ENCODE peak calls at places on chromosomes 6 and 20, in eight cellular contexts. U, Z, O, J, X, V, W and Q are unnamed samples.

GRCh38 chr6:27280064-27280539 is 32.0 kb downstream of the POM121L2 start:
- DNase-seq in W (no peak), X (no peak), U (peak), J (no peak), V (no peak), Z (peak), O (no peak), Q (no peak)

GRCh38 chr6:129314575-129314974 is 395.4 kb downstream of the ARHGAP18 start:
- DNase-seq in J (no peak), V (no peak), X (no peak), U (no peak), Z (no peak), O (no peak), W (no peak), Q (no peak)

GRCh38 chr6:81293896-81294295 is 458.6 kb downstream of the TENT5A start:
- DNase-seq in O (no peak), U (peak), X (no peak), Z (no peak), V (no peak), W (no peak), J (no peak), Q (no peak)

GRCh38 chr6:74991573-74992332 is 214.1 kb downstream of the COL12A1 start:
- DNase-seq in V (no peak), X (no peak), W (no peak), J (no peak), U (no peak), O (no peak), Z (peak), Q (no peak)

GRCh38 chr6:48206091-48206490 is 95.1 kb upstream of the PTCHD4 start:
- DNase-seq in Z (no peak), W (no peak), J (no peak), X (no peak), O (no peak), V (no peak), U (no peak), Q (no peak)

GRCh38 chr6:56087421-56087820 is 160.0 kb downstream of the COL21A1 start:
- DNase-seq in V (no peak), U (no peak), W (no peak), Z (no peak), O (no peak), X (no peak), J (no peak), Q (no peak)

GRCh38 chr6:162474722-162475121 is 252.8 kb downstream of the PRKN start:
- DNase-seq in J (no peak), U (no peak), Z (no peak), V (no peak), W (no peak), O (no peak), X (no peak), Q (no peak)

GRCh38 chr6:100446922-100447899 is 17.5 kb downstream of the SIM1 start:
- DNase-seq in O (no peak), Z (peak), X (no peak), U (no peak), V (no peak), J (no peak), W (no peak), Q (no peak)

GRCh38 chr6:131960371-131961133 is 9.4 kb upstream of the CCN2 start:
- DNase-seq in O (no peak), V (no peak), X (no peak), W (no peak), J (no peak), U (no peak), Z (no peak), Q (no peak)

GRCh38 chr6:27757307-27757706 is 154.9 kb downstream of the OR2B2 start:
- DNase-seq in U (no peak), J (peak), X (no peak), Z (peak), W (no peak), O (peak), V (peak), Q (no peak)

GRCh38 chr20:16392346-16392745 is 180.9 kb downstream of the KIF16B start:
- DNase-seq in Z (no peak), O (no peak), V (no peak), J (no peak), U (no peak), W (no peak), X (no peak), Q (no peak)

GRCh38 chr6:148534871-148535270 is 192.2 kb downstream of the SASH1 start:
- DNase-seq in J (no peak), W (no peak), O (no peak), V (no peak), U (no peak), X (no peak), Z (no peak), Q (no peak)

GRCh38 chr6:145732788-145733187 is 2.5 kb downstream of the EPM2A start:
- DNase-seq in W (no peak), J (no peak), Z (no peak), X (no peak), O (no peak), V (no peak), U (no peak), Q (peak)

GRCh38 chr20:20668639-20669038 is 43.8 kb downstream of the RALGAPA2 start:
- DNase-seq in Z (no peak), X (no peak), W (no peak), V (no peak), O (no peak), U (no peak), J (no peak), Q (no peak)

GRCh38 chr6:153108320-153108719 is 22.8 kb downstream of the RGS17 start:
- DNase-seq in J (no peak), U (no peak), W (no peak), O (no peak), V (no peak), X (no peak), Z (no peak), Q (no peak)

GRCh38 chr6:14417377-14417776 is 299.8 kb downstream of the CD83 start:
- DNase-seq in X (no peak), W (no peak), Z (no peak), J (no peak), V (no peak), O (no peak), U (no peak), Q (no peak)

GRCh38 chr20:3166338-3166912 is 6.8 kb upstream of the FASTKD5 start:
- DNase-seq in Z (no peak), V (no peak), X (peak), U (no peak), O (no peak), J (no peak), W (no peak), Q (no peak)

GRCh38 chr20:50223321-50223995 is 32.8 kb downstream of the CEBPB start:
- DNase-seq in U (no peak), X (no peak), W (no peak), Z (peak), O (no peak), J (no peak), V (no peak), Q (no peak)

GRCh38 chr20:51703446-51704287 is 64.5 kb downstream of the ATP9A start:
- DNase-seq in V (no peak), J (no peak), W (no peak), X (no peak), U (no peak), O (no peak), Z (no peak), Q (no peak)

GRCh38 chr6:62903263-62903662 is 308.0 kb upstream of the FKBP1C start:
- DNase-seq in J (no peak), W (no peak), U (no peak), V (no peak), O (no peak), Z (no peak), X (no peak), Q (no peak)

GRCh38 chr6:118719351-118720124 is 68.1 kb upstream of the CEP85L start:
- DNase-seq in X (no peak), W (no peak), Z (no peak), U (no peak), J (no peak), O (peak), V (no peak), Q (no peak)

GRCh38 chr6:13724174-13724573 is 12.5 kb upstream of the RANBP9 start:
- DNase-seq in J (no peak), X (no peak), O (no peak), V (no peak), Z (no peak), W (no peak), U (no peak), Q (no peak)

GRCh38 chr20:51467971-51468626 is 74.4 kb downstream of the NFATC2 start:
- DNase-seq in U (no peak), J (no peak), V (no peak), W (no peak), Z (no peak), X (no peak), O (no peak), Q (no peak)

GRCh38 chr6:148851683-148852556 is 105.1 kb downstream of the UST start:
- DNase-seq in J (peak), X (no peak), U (no peak), V (peak), O (no peak), Z (peak), W (no peak), Q (peak)

GRCh38 chr6:109695468-109695867 is 4.4 kb downstream of the FIG4 start:
- DNase-seq in W (no peak), O (no peak), U (no peak), V (no peak), X (no peak), Z (peak), J (no peak), Q (no peak)

GRCh38 chr6:146857180-146857959 is 258.6 kb downstream of the ADGB start:
- DNase-seq in U (peak), Z (peak), O (peak), J (peak), V (peak), X (peak), W (peak), Q (peak)
- H3K4me3 ChIP-seq in U (peak), Z (peak), O (peak), J (no peak), V (peak), X (no peak), W (no peak), Q (peak)

GRCh38 chr6:39929039-39929732 is 5.1 kb downstream of the MOCS1 start:
- DNase-seq in V (no peak), W (no peak), U (peak), X (no peak), J (no peak), O (no peak), Z (peak), Q (no peak)

GRCh38 chr6:39929733-39930461 is 4.4 kb downstream of the MOCS1 start:
- DNase-seq in Z (no peak), X (no peak), W (no peak), U (no peak), J (no peak), O (no peak), V (no peak), Q (no peak)

GRCh38 chr6:39932386-39932785 is 1.9 kb downstream of the MOCS1 start:
- DNase-seq in U (no peak), Z (no peak), V (no peak), W (no peak), X (no peak), O (no peak), J (no peak), Q (peak)

GRCh38 chr6:39931607-39932006 is 2.7 kb downstream of the MOCS1 start:
- DNase-seq in V (no peak), Z (no peak), X (no peak), O (no peak), U (no peak), J (no peak), W (no peak), Q (peak)

GRCh38 chr6:39930540-39930939 is 3.7 kb downstream of the MOCS1 start:
- DNase-seq in O (no peak), X (no peak), U (no peak), W (no peak), V (no peak), Z (no peak), J (no peak), Q (no peak)
- H3K27ac ChIP-seq in O (no peak), X (peak), U (no peak), W (no peak), V (peak), Z (no peak), J (no peak), Q (no peak)

GRCh38 chr6:134287863-134288537 is 29.9 kb downstream of the SGK1 start:
- DNase-seq in W (no peak), U (no peak), Z (no peak), V (no peak), X (no peak), J (no peak), O (no peak), Q (no peak)
- H3K4me3 ChIP-seq in W (no peak), U (no peak), Z (no peak), V (no peak), X (no peak), J (no peak), O (no peak), Q (no peak)

GRCh38 chr6:133837801-133838349 is 51.0 kb upstream of the TCF21 start:
- DNase-seq in V (peak), W (peak), X (peak), Z (peak), U (peak), O (peak), J (peak), Q (peak)
- H3K27ac ChIP-seq in V (no peak), W (no peak), X (no peak), Z (no peak), U (no peak), O (no peak), J (no peak), Q (no peak)

GRCh38 chr6:53792016-53792415 is 2.8 kb upstream of the LRRC1 start:
- DNase-seq in V (no peak), U (no peak), W (no peak), O (no peak), J (no peak), X (no peak), Z (no peak), Q (no peak)

GRCh38 chr6:53794720-53795253 is at the start of gene LRRC1:
- DNase-seq in X (peak), W (peak), O (peak), U (peak), V (peak), Z (peak), J (peak), Q (peak)

GRCh38 chr6:53793318-53793975 is 1.4 kb upstream of the LRRC1 start:
- DNase-seq in J (peak), U (peak), W (peak), Z (peak), O (no peak), V (peak), X (no peak), Q (peak)

GRCh38 chr6:53794073-53794719 is 609 bp upstream of the LRRC1 start:
- DNase-seq in U (peak), X (peak), Z (peak), W (peak), O (peak), V (peak), J (peak), Q (peak)

DNA sequence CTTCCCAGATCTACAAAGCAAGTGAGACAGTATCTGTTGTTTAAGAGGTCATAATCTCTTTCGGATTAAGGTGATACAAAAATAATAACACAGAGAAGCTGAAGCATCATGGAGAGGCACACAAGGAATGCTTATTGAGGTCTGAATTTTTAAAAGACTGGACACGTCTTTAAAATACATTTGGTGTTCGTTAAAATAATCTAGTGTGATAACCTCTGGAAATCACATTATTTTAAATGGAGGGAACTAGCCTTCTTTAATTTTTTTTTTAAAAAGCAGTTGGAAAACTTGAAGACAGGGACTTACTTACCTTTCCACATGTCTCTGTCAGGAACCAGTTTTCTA is 1.9 kb upstream of the LRRC1 start:
- DNase-seq in W (no peak), X (no peak), J (no peak), U (no peak), O (no peak), Z (no peak), V (no peak), Q (no peak)
- H3K4me3 ChIP-seq in W (no peak), X (peak), J (no peak), U (peak), O (no peak), Z (peak), V (peak), Q (peak)

GRCh38 chr20:32053648-32054047 is 1.6 kb downstream of the HCK start:
- DNase-seq in O (no peak), X (no peak), J (no peak), Z (no peak), V (no peak), W (no peak), U (no peak), Q (no peak)

GRCh38 chr20:32050851-32051556 is 1.0 kb upstream of the HCK start:
- DNase-seq in O (no peak), U (no peak), Z (peak), J (no peak), W (peak), V (no peak), X (peak), Q (no peak)

GRCh38 chr20:32052792-32053362 is 835 bp downstream of the HCK start:
- DNase-seq in O (no peak), J (no peak), U (no peak), W (peak), X (peak), Z (peak), V (peak), Q (no peak)

GRCh38 chr20:32051720-32052089 is 337 bp upstream of the HCK start:
- DNase-seq in J (no peak), X (peak), U (no peak), Z (peak), W (no peak), V (no peak), O (no peak), Q (no peak)

DNA sequence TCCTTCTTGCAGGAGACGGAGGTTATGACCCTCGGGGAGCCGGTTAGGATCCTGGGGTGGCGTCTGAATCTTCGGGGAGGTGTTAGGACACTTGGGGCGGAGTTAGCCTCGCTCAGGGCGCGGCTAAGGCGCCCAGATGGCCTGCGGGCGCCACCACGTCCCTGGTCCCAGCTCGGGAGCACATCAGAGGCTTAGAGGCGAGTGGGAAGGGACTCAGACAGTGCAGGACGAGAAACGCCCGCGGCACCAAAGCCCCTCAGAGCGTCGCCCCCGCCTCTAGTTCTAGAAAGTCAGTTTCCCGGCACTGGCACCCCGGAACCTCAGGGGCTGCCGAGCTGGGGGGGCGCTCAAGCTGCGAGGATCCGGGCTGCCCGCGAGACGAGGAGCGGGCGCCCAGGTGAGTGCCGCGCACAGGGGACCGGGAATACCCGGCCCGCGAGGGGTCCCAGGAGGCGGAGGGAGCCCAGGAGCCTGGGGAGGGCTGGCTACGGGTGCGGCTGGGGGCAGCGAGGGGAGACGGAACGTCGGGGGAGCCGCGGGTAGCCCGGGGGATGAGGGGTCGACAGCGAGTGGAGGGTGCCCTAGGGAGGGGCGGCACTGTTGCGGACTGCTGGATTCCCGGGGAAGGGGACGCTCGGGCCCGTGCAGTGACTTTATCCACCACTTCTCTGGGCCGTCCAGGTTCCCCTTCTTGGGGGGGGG is at the start of gene HCK:
- DNase-seq in Z (peak), X (peak), W (no peak), U (peak), V (peak), J (no peak), O (no peak), Q (no peak)
- H3K27ac ChIP-seq in Z (no peak), X (no peak), W (peak), U (no peak), V (peak), J (peak), O (no peak), Q (no peak)

GRCh38 chr20:35735828-35736470 is 6.1 kb downstream of the RBM39 start:
- DNase-seq in V (no peak), Z (no peak), O (no peak), U (no peak), W (no peak), J (no peak), X (no peak), Q (peak)

GRCh38 chr20:35734374-35734773 is 7.7 kb downstream of the RBM39 start:
- DNase-seq in W (no peak), X (no peak), J (no peak), Z (no peak), O (no peak), U (no peak), V (no peak), Q (no peak)

GRCh38 chr20:35737865-35738333 is 4.2 kb downstream of the RBM39 start:
- DNase-seq in X (no peak), J (no peak), V (no peak), W (no peak), Z (peak), O (no peak), U (no peak), Q (no peak)

GRCh38 chr20:35732644-35732982 is 9.4 kb downstream of the RBM39 start:
- DNase-seq in O (no peak), V (no peak), X (no peak), W (no peak), Z (no peak), J (no peak), U (no peak), Q (no peak)

GRCh38 chr20:35734777-35735649 is 7.0 kb downstream of the RBM39 start:
- DNase-seq in Z (no peak), X (no peak), W (no peak), V (no peak), U (no peak), J (no peak), O (no peak), Q (no peak)
- H3K4me3 ChIP-seq in Z (peak), X (no peak), W (no peak), V (peak), U (no peak), J (no peak), O (peak), Q (no peak)